ENCODE peak calls at places on chromosomes 11 and 22, in six cellular contexts. E is NCI-H460; S is AG09309; A is sigmoid colon; Y is iPS-NIHi11; M is activated T-cell treated with anti-CD3 and anti-CD28 coated beads, Interleukin-2, amount 50 U/mL, for 48 hours. Q is an unnamed sample.

GRCh38 chr11:123454060-123454651 is 24.1 kb downstream of the GRAMD1B start:
- DNase-seq in M (peak; percentile 84), S (no peak), E (peak; percentile 95), A (no peak), Y (no peak), Q (no peak)

GRCh38 chr11:29538339-29539036 is 478.3 kb downstream of the KCNA4 start:
- DNase-seq in M (no peak), Y (no peak), A (no peak), E (no peak), S (no peak), Q (no peak)

GRCh38 chr11:119481667-119482400 is 58.9 kb upstream of the THY1 start:
- DNase-seq in A (no peak), E (no peak), M (no peak), Y (no peak), S (no peak), Q (no peak)

GRCh38 chr22:24994070-24994763 is 41.7 kb downstream of the KIAA1671 start:
- DNase-seq in A (no peak), M (peak; percentile 63), Y (peak; percentile 74), E (no peak), S (no peak), Q (no peak)

GRCh38 chr11:75337195-75337654 is 14.2 kb downstream of the ARRB1 start:
- DNase-seq in E (no peak), Y (no peak), M (no peak), S (no peak), A (peak; percentile 82), Q (no peak)

GRCh38 chr11:13007182-13007581 is 1.9 kb upstream of the RASSF10 start:
- DNase-seq in S (no peak), E (no peak), Y (no peak), M (no peak), A (no peak), Q (no peak)

GRCh38 chr11:125275905-125276634 is 111.5 kb downstream of the PKNOX2 start:
- DNase-seq in Y (no peak), S (no peak), A (no peak), E (no peak), M (no peak), Q (no peak)

GRCh38 chr11:9461760-9462134 is 935 bp downstream of the ZNF143 start:
- DNase-seq in E (no peak), M (no peak), S (no peak), A (no peak), Y (no peak), Q (no peak)

GRCh38 chr11:118708296-118708695 is 28.8 kb upstream of the TREH start:
- DNase-seq in M (no peak), S (no peak), E (no peak), Y (no peak), A (no peak), Q (no peak)

GRCh38 chr11:74354036-74354435 is 42.6 kb upstream of the P4HA3 start:
- DNase-seq in M (no peak), Y (no peak), E (no peak), A (no peak), S (no peak), Q (no peak)

GRCh38 chr11:118214210-118214914 is 10.4 kb downstream of the JAML start:
- DNase-seq in M (no peak), A (no peak), Y (no peak), S (no peak), E (no peak), Q (no peak)

GRCh38 chr11:110990316-110990715 is 255.2 kb upstream of the POU2AF2 start:
- DNase-seq in M (no peak), Y (no peak), S (no peak), E (no peak), A (no peak), Q (no peak)